ENCODE peak calls at places on chromosomes 4 and X, in ten cellular contexts. K, L, V, G, B, Z, D, M, X and E are unnamed samples.

GRCh38 chrX:108699368-108699767 is 37.0 kb downstream of the IRS4 start:
- DNase-seq in B (peak), Z (no peak), L (peak), X (no peak), D (no peak), V (no peak), M (peak), G (no peak), K (no peak), E (no peak)

GRCh38 chr4:90718926-90719325 is 591.7 kb downstream of the CCSER1 start:
- DNase-seq in G (peak), V (no peak), Z (no peak), X (peak), M (no peak), B (no peak), D (no peak), L (no peak), K (no peak), E (no peak)

GRCh38 chr4:142405021-142405991 is 440.8 kb downstream of the INPP4B start:
- DNase-seq in G (peak), V (peak), M (peak), B (peak), Z (peak), D (peak), K (no peak), L (no peak), X (no peak), E (no peak)

GRCh38 chr4:53640576-53641459 is 49.5 kb upstream of the LNX1 start:
- DNase-seq in V (no peak), L (no peak), M (no peak), X (peak), D (no peak), Z (no peak), G (no peak), B (no peak), K (no peak), E (no peak)

GRCh38 chrX:143466130-143466529 is 51.1 kb downstream of the SPANXN3 start:
- DNase-seq in G (no peak), M (no peak), L (no peak), X (no peak), D (no peak), Z (no peak), V (no peak), B (no peak), K (no peak), E (no peak)

GRCh38 chrX:12304261-12304660 is 166.0 kb downstream of the FRMPD4 start:
- DNase-seq in D (no peak), L (no peak), K (no peak), Z (no peak), X (no peak), M (no peak), B (no peak), V (no peak), G (no peak), E (no peak)

GRCh38 chr4:62930884-62931283 is 1478.4 kb downstream of the TECRL start:
- DNase-seq in D (no peak), L (no peak), G (no peak), K (no peak), Z (no peak), X (no peak), V (no peak), M (no peak), B (no peak), E (no peak)

GRCh38 chrX:39453847-39454645 is 643.7 kb downstream of the BCOR start:
- DNase-seq in K (no peak), G (no peak), X (no peak), Z (no peak), B (no peak), D (no peak), V (no peak), L (no peak), M (no peak), E (no peak)

GRCh38 chr4:13525606-13526281 is 18.6 kb downstream of the NKX3-2 start:
- DNase-seq in D (no peak), V (no peak), B (no peak), M (no peak), G (no peak), K (no peak), Z (no peak), X (no peak), L (peak), E (no peak)

GRCh38 chr4:76606662-76607265 is 171.7 kb downstream of the SHROOM3 start:
- DNase-seq in B (no peak), K (no peak), M (no peak), G (no peak), V (no peak), D (no peak), X (no peak), Z (no peak), L (no peak), E (no peak)

GRCh38 chrX:123731987-123732678 is 719 bp downstream of the THOC2 start:
- DNase-seq in V (peak), Z (no peak), D (no peak), B (no peak), X (no peak), G (peak), L (peak), M (no peak), K (no peak), E (peak)

GRCh38 chrX:16022580-16023170 is 100.7 kb upstream of the GRPR start:
- DNase-seq in M (no peak), X (no peak), Z (no peak), L (no peak), B (no peak), D (no peak), V (no peak), G (no peak), K (no peak), E (no peak)

GRCh38 chr4:123120473-123120872 is 198.1 kb upstream of the NUDT6 start:
- DNase-seq in V (no peak), X (no peak), K (peak), G (no peak), Z (no peak), D (no peak), M (no peak), L (peak), B (no peak), E (no peak)

GRCh38 chr4:42352049-42352448 is 45.2 kb upstream of the SHISA3 start:
- DNase-seq in V (no peak), K (no peak), D (no peak), M (no peak), L (no peak), Z (no peak), B (no peak), G (no peak), X (no peak), E (no peak)

GRCh38 chrX:10507181-10507580 is 113.2 kb downstream of the MID1 start:
- DNase-seq in G (no peak), M (no peak), Z (no peak), V (no peak), L (no peak), K (no peak), D (no peak), X (no peak), B (no peak), E (no peak)

GRCh38 chrX:9912341-9912740 is 54.8 kb upstream of the CLDN34 start:
- DNase-seq in X (no peak), B (no peak), K (no peak), L (no peak), G (peak), V (no peak), D (no peak), M (no peak), Z (peak), E (no peak)

GRCh38 chrX:40734956-40735317 is 405 bp downstream of the MED14 start:
- DNase-seq in M (no peak), K (no peak), V (peak), Z (no peak), D (no peak), B (no peak), G (no peak), L (peak), X (peak), E (peak)

GRCh38 chr4:38757945-38758344 is 24.8 kb downstream of the TLR10 start:
- DNase-seq in L (no peak), X (no peak), B (no peak), K (no peak), V (peak), M (no peak), Z (no peak), G (no peak), D (no peak), E (no peak)

GRCh38 chr4:164293181-164293580 is 460.8 kb upstream of the SMIM31 start:
- DNase-seq in K (no peak), M (no peak), D (no peak), V (no peak), G (no peak), X (no peak), B (no peak), L (no peak), Z (no peak), E (no peak)